ENCODE peak calls at places on chromosomes 2 and 18, in six cellular contexts. Q is upper lobe of right lung; E is GM18507; F is posterior vena cava; M is activated CD4-positive, alpha-beta T cell treated with anti-CD3 and anti-CD28 coated beads, Interleukin-2, amount 50 U/mL, for 24 hours; L is natural killer cell treated with Interleukin-12 subunit alpha and Interleukin-12 subunit beta and Interleukin-15 and Interleukin-18, amount 100 ng/mL, for 72 hours. B is an unnamed sample.

GRCh38 chr2:88176352-88176952 is 6.3 kb downstream of the THNSL2 start:
- DNase-seq in L (no peak), E (no peak), F (no peak), Q (no peak), M (no peak), B (no peak)

GRCh38 chr2:12320027-12320734 is 396.6 kb upstream of the TRIB2 start:
- DNase-seq in M (no peak), E (no peak), F (no peak), Q (no peak), L (no peak), B (no peak)

GRCh38 chr2:38398739-38399138 is 21.7 kb upstream of the ATL2 start:
- DNase-seq in E (no peak), L (no peak), Q (no peak), F (no peak), M (no peak), B (no peak)

GRCh38 chr2:98870516-98871158 is 65.4 kb downstream of the CRACDL start:
- DNase-seq in E (no peak), M (no peak), L (no peak), Q (no peak), F (no peak), B (no peak)

GRCh38 chr18:75060185-75060584 is 148.8 kb downstream of the PTGR3 start:
- DNase-seq in E (no peak), Q (peak; percentile 43), M (no peak), L (no peak), F (no peak), B (no peak)

GRCh38 chr2:23445450-23445868 is 60.5 kb downstream of the KLHL29 start:
- DNase-seq in F (no peak), L (peak; percentile 12), M (no peak), E (no peak), Q (no peak), B (no peak)

GRCh38 chr2:112916145-112916571 is 5.2 kb downstream of the IL37 start:
- DNase-seq in E (no peak), L (no peak), F (no peak), Q (no peak), M (no peak), B (no peak)

GRCh38 chr2:156322681-156323211 is 9.8 kb downstream of the NR4A2 start:
- DNase-seq in L (no peak), E (no peak), F (no peak), M (no peak), Q (no peak), B (peak; percentile 57)

GRCh38 chr18:72197598-72197997 is 346.5 kb downstream of the CBLN2 start:
- DNase-seq in M (no peak), E (no peak), F (no peak), Q (no peak), L (no peak), B (no peak)

GRCh38 chr18:2587788-2588187 is 16.4 kb downstream of the NDC80 start:
- DNase-seq in M (no peak), F (no peak), Q (no peak), L (no peak), E (no peak), B (no peak)

GRCh38 chr2:134375935-134376334 is 122.1 kb downstream of the MGAT5 start:
- DNase-seq in Q (no peak), E (no peak), F (no peak), L (no peak), M (no peak), B (no peak)

GRCh38 chr2:139835101-139835500 is 1054.9 kb upstream of the NXPH2 start:
- DNase-seq in Q (no peak), L (no peak), E (no peak), F (no peak), M (no peak), B (no peak)

GRCh38 chr2:137228566-137228965 is 463.2 kb downstream of the THSD7B start:
- DNase-seq in Q (no peak), E (no peak), F (no peak), L (no peak), M (no peak), B (no peak)

GRCh38 chr2:217714268-217714643 is 288.5 kb downstream of the TNS1 start:
- DNase-seq in E (no peak), F (peak; percentile 91), M (no peak), L (no peak), Q (peak; percentile 69), B (no peak)

GRCh38 chr2:233353101-233353768 is 1.1 kb upstream of the DGKD start:
- DNase-seq in M (no peak), E (no peak), L (no peak), Q (peak; percentile 72), F (no peak), B (no peak)

GRCh38 chr2:98730851-98731708 is at the start of gene MGAT4A:
- DNase-seq in L (peak; percentile 87), F (peak; percentile 90), Q (peak; percentile 92), E (peak; percentile 60), M (peak; percentile 57), B (no peak)

GRCh38 chr2:28639092-28639691 is 112.4 kb upstream of the PPP1CB start:
- DNase-seq in F (no peak), Q (no peak), M (no peak), L (no peak), E (no peak), B (no peak)

B was measured in chondrocyte.